ENCODE peak calls at places on chromosome 19, in nine cellular contexts. One of them, this sample, is unnamed. For H3K4me1 and H3K36me3, the result is how much of the 10 kb centered on the place peaks cover.

GRCh38 chr19:13920940-13921744 is 15.1 kb downstream of the CC2D1A start:
- DNase-seq in stomach: no peak
- DNase-seq in H1: peak
- DNase-seq in heart left ventricle: no peak
- DNase-seq in tibial nerve: peak
- DNase-seq in transverse colon: no peak
- DNase-seq in IMR-90: peak
- DNase-seq in upper lobe of left lung: peak
- DNase-seq in breast epithelium: no peak
- DNase-seq in this sample: no peak

GRCh38 chr19:28018499-28018898 is 1194.5 kb downstream of the UQCRFS1 start:
- DNase-seq in stomach: no peak
- DNase-seq in H1: no peak
- DNase-seq in heart left ventricle: no peak
- DNase-seq in tibial nerve: no peak
- DNase-seq in transverse colon: no peak
- DNase-seq in IMR-90: no peak
- DNase-seq in upper lobe of left lung: no peak
- DNase-seq in breast epithelium: no peak
- DNase-seq in this sample: no peak

GRCh38 chr19:9720541-9720940 is 45.6 kb upstream of the ZNF562 start:
- DNase-seq in stomach: no peak
- DNase-seq in H1: no peak
- DNase-seq in heart left ventricle: no peak
- DNase-seq in tibial nerve: no peak
- DNase-seq in transverse colon: no peak
- DNase-seq in IMR-90: no peak
- DNase-seq in upper lobe of left lung: no peak
- DNase-seq in breast epithelium: no peak
- DNase-seq in this sample: no peak

GRCh38 chr19:46416077-46416709 is 2.8 kb upstream of the CCDC8 start:
- DNase-seq in stomach: peak
- DNase-seq in H1: peak
- DNase-seq in heart left ventricle: peak
- DNase-seq in tibial nerve: peak
- DNase-seq in transverse colon: peak
- DNase-seq in IMR-90: peak
- DNase-seq in upper lobe of left lung: peak
- DNase-seq in breast epithelium: peak
- DNase-seq in this sample: peak

GRCh38 chr19:27392027-27392632 is 1820.8 kb downstream of the UQCRFS1 start:
- DNase-seq in stomach: peak
- DNase-seq in H1: no peak
- DNase-seq in heart left ventricle: peak
- DNase-seq in tibial nerve: no peak
- DNase-seq in transverse colon: no peak
- DNase-seq in IMR-90: no peak
- DNase-seq in upper lobe of left lung: no peak
- DNase-seq in breast epithelium: no peak
- DNase-seq in this sample: peak

GRCh38 chr19:35279374-35279773 is 3.0 kb upstream of the HAMP start:
- DNase-seq in stomach: no peak
- DNase-seq in H1: no peak
- DNase-seq in heart left ventricle: no peak
- DNase-seq in tibial nerve: no peak
- DNase-seq in transverse colon: no peak
- DNase-seq in IMR-90: no peak
- DNase-seq in upper lobe of left lung: no peak
- DNase-seq in breast epithelium: no peak
- DNase-seq in this sample: no peak

GRCh38 chr19:13993554-13994308 is 12.4 kb downstream of the RFX1 start:
- DNase-seq in stomach: no peak
- DNase-seq in H1: no peak
- DNase-seq in heart left ventricle: no peak
- DNase-seq in tibial nerve: no peak
- DNase-seq in transverse colon: no peak
- DNase-seq in IMR-90: no peak
- DNase-seq in upper lobe of left lung: no peak
- DNase-seq in breast epithelium: no peak
- DNase-seq in this sample: no peak

GRCh38 chr19:15633122-15633521 is 7.6 kb upstream of the CYP4F3 start:
- DNase-seq in stomach: no peak
- DNase-seq in H1: no peak
- DNase-seq in heart left ventricle: no peak
- DNase-seq in tibial nerve: no peak
- DNase-seq in transverse colon: no peak
- DNase-seq in IMR-90: no peak
- DNase-seq in upper lobe of left lung: no peak
- DNase-seq in breast epithelium: no peak
- DNase-seq in this sample: no peak

GRCh38 chr19:14502334-14503092 is 6.6 kb upstream of the GIPC1 start:
- DNase-seq in stomach: no peak
- DNase-seq in H1: no peak
- DNase-seq in heart left ventricle: no peak
- DNase-seq in tibial nerve: no peak
- DNase-seq in transverse colon: no peak
- DNase-seq in IMR-90: no peak
- DNase-seq in upper lobe of left lung: peak
- DNase-seq in breast epithelium: no peak
- DNase-seq in this sample: no peak

GRCh38 chr19:38004505-38005223 is 97.7 kb downstream of the SIPA1L3 start:
- DNase-seq in stomach: peak
- DNase-seq in H1: peak
- DNase-seq in heart left ventricle: peak
- DNase-seq in tibial nerve: peak
- DNase-seq in transverse colon: peak
- DNase-seq in IMR-90: peak
- DNase-seq in upper lobe of left lung: peak
- DNase-seq in breast epithelium: peak
- DNase-seq in this sample: no peak

GRCh38 chr19:18452386-18452785 is 14.5 kb upstream of the ISYNA1 start:
- DNase-seq in stomach: no peak
- DNase-seq in H1: no peak
- DNase-seq in heart left ventricle: no peak
- DNase-seq in tibial nerve: no peak
- DNase-seq in transverse colon: no peak
- DNase-seq in IMR-90: no peak
- DNase-seq in upper lobe of left lung: no peak
- DNase-seq in breast epithelium: no peak
- DNase-seq in this sample: no peak

GRCh38 chr19:55116232-55117062 is 990 bp downstream of the PPP1R12C start:
- DNase-seq in stomach: peak
- DNase-seq in H1: peak
- DNase-seq in heart left ventricle: peak
- DNase-seq in tibial nerve: peak
- DNase-seq in transverse colon: peak
- DNase-seq in IMR-90: peak
- DNase-seq in upper lobe of left lung: peak
- DNase-seq in breast epithelium: no peak
- DNase-seq in this sample: peak

GRCh38 chr19:28472843-28473242 is 740.1 kb downstream of the UQCRFS1 start:
- DNase-seq in stomach: peak
- DNase-seq in H1: no peak
- DNase-seq in heart left ventricle: peak
- DNase-seq in tibial nerve: peak
- DNase-seq in transverse colon: peak
- DNase-seq in IMR-90: no peak
- DNase-seq in upper lobe of left lung: peak
- DNase-seq in breast epithelium: no peak
- DNase-seq in this sample: peak

GRCh38 chr19:11399667-11400066 is 15.6 kb upstream of the EPOR start:
- DNase-seq in stomach: no peak
- DNase-seq in H1: no peak
- DNase-seq in heart left ventricle: no peak
- DNase-seq in tibial nerve: no peak
- DNase-seq in transverse colon: no peak
- DNase-seq in IMR-90: no peak
- DNase-seq in upper lobe of left lung: no peak
- DNase-seq in breast epithelium: no peak
- DNase-seq in this sample: no peak

GRCh38 chr19:51573331-51573730 is 2.2 kb downstream of the ZNF175 start:
- DNase-seq in stomach: no peak
- DNase-seq in H1: no peak
- DNase-seq in heart left ventricle: no peak
- DNase-seq in tibial nerve: no peak
- DNase-seq in transverse colon: no peak
- DNase-seq in IMR-90: peak
- DNase-seq in upper lobe of left lung: no peak
- DNase-seq in breast epithelium: no peak
- DNase-seq in this sample: no peak

GRCh38 chr19:51571599-51571998 is 516 bp downstream of the ZNF175 start:
- DNase-seq in stomach: no peak
- DNase-seq in H1: no peak
- DNase-seq in heart left ventricle: no peak
- DNase-seq in tibial nerve: no peak
- DNase-seq in transverse colon: no peak
- DNase-seq in IMR-90: peak
- DNase-seq in upper lobe of left lung: no peak
- DNase-seq in breast epithelium: no peak
- DNase-seq in this sample: no peak

GRCh38 chr19:51572908-51573307 is 1.8 kb downstream of the ZNF175 start:
- DNase-seq in stomach: no peak
- DNase-seq in H1: no peak
- DNase-seq in heart left ventricle: no peak
- DNase-seq in tibial nerve: no peak
- DNase-seq in transverse colon: no peak
- DNase-seq in IMR-90: peak
- DNase-seq in upper lobe of left lung: no peak
- DNase-seq in breast epithelium: no peak
- DNase-seq in this sample: no peak

GRCh38 chr19:51572415-51572814 is 1.3 kb downstream of the ZNF175 start:
- DNase-seq in stomach: no peak
- DNase-seq in H1: no peak
- DNase-seq in heart left ventricle: no peak
- DNase-seq in tibial nerve: no peak
- DNase-seq in transverse colon: no peak
- DNase-seq in IMR-90: peak
- DNase-seq in upper lobe of left lung: no peak
- DNase-seq in breast epithelium: no peak
- DNase-seq in this sample: no peak

GRCh38 chr19:51570962-51571575 is at the start of gene ZNF175:
- DNase-seq in stomach: peak
- DNase-seq in H1: peak
- DNase-seq in heart left ventricle: peak
- DNase-seq in tibial nerve: peak
- DNase-seq in transverse colon: peak
- DNase-seq in IMR-90: peak
- DNase-seq in upper lobe of left lung: peak
- DNase-seq in breast epithelium: peak
- DNase-seq in this sample: peak
- TF ChIP-seq POLR2A in stomach: no peak
- TF ChIP-seq POLR2A in H1: peak
- TF ChIP-seq POLR2A in heart left ventricle: no peak
- TF ChIP-seq POLR2A in tibial nerve: no peak
- TF ChIP-seq POLR2A in transverse colon: no peak
- TF ChIP-seq POLR2A in IMR-90: peak
- TF ChIP-seq POLR2A in upper lobe of left lung: peak
- TF ChIP-seq POLR2A in breast epithelium: no peak
- TF ChIP-seq POLR2A in this sample: no peak

GRCh38 chr19:6087074-6087506 is 23.2 kb downstream of the RFX2 start:
- DNase-seq in stomach: no peak
- DNase-seq in H1: no peak
- DNase-seq in heart left ventricle: no peak
- DNase-seq in tibial nerve: no peak
- DNase-seq in transverse colon: peak
- DNase-seq in IMR-90: no peak
- DNase-seq in upper lobe of left lung: no peak
- DNase-seq in breast epithelium: no peak
- DNase-seq in this sample: no peak
- H3K4me1 ChIP-seq in stomach: under half
- H3K4me1 ChIP-seq in H1: under half
- H3K4me1 ChIP-seq in heart left ventricle: under half
- H3K4me1 ChIP-seq in tibial nerve: under half
- H3K4me1 ChIP-seq in transverse colon: under half
- H3K4me1 ChIP-seq in IMR-90: under half
- H3K4me1 ChIP-seq in upper lobe of left lung: under half
- H3K4me1 ChIP-seq in breast epithelium: under half
- H3K4me1 ChIP-seq in this sample: under half

GRCh38 chr19:2226840-2227360 is 9.2 kb downstream of the PLEKHJ1 start:
- DNase-seq in stomach: no peak
- DNase-seq in H1: no peak
- DNase-seq in heart left ventricle: no peak
- DNase-seq in tibial nerve: no peak
- DNase-seq in transverse colon: no peak
- DNase-seq in IMR-90: no peak
- DNase-seq in upper lobe of left lung: no peak
- DNase-seq in breast epithelium: no peak
- DNase-seq in this sample: no peak
- H3K36me3 ChIP-seq in stomach: half or more
- H3K36me3 ChIP-seq in H1: half or more
- H3K36me3 ChIP-seq in heart left ventricle: half or more
- H3K36me3 ChIP-seq in tibial nerve: under half
- H3K36me3 ChIP-seq in transverse colon: under half
- H3K36me3 ChIP-seq in IMR-90: half or more
- H3K36me3 ChIP-seq in upper lobe of left lung: under half
- H3K36me3 ChIP-seq in breast epithelium: under half
- H3K36me3 ChIP-seq in this sample: half or more

DNA sequence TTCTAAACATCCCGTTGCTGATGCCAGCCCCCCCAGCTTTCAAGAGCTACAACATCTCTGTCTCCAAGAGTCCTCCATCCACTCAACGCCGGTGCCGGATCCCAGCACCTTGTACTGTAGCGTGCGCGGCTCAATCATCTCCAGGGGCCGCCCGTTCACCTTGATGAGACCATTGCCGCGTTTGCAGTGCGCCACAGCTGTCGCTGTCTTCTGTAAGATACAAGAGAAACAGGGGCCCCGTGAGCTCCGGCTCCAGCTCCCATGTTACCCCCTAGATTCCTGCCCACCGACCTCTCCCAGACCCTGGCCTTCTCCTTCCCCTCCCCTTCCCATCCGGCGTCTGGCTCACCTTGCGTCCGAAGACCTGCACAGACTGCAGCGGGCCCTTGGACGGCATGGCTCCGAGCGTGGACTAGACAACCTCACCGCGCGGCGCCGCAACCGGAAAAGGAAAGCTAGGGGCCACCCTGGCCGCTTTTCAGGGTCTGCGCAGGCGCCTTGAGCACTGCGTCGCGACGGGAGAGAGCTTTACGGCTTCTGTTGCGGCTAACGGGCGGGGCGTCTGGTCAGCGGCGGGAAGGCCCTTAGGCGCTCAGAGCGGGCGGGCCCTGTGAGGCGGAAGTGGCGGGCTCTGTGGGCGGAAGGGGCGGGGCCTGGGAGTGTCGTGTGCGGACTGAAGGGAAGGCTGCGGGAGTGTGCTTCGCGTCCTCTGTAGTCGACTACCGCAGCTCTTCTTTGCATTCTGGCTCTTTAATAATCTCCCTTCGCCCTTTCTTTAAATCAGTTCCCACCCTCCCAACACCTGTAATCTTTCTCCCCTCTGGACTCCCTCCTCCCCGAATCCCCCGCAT is at the start of gene RPS16:
- DNase-seq in stomach: peak
- DNase-seq in H1: peak
- DNase-seq in heart left ventricle: peak
- DNase-seq in tibial nerve: peak
- DNase-seq in transverse colon: peak
- DNase-seq in IMR-90: peak
- DNase-seq in upper lobe of left lung: peak
- DNase-seq in breast epithelium: peak
- DNase-seq in this sample: peak
- TF ChIP-seq POLR2A in stomach: no peak
- TF ChIP-seq POLR2A in H1: peak
- TF ChIP-seq POLR2A in heart left ventricle: peak
- TF ChIP-seq POLR2A in tibial nerve: peak
- TF ChIP-seq POLR2A in transverse colon: peak
- TF ChIP-seq POLR2A in IMR-90: peak
- TF ChIP-seq POLR2A in upper lobe of left lung: peak
- TF ChIP-seq POLR2A in breast epithelium: peak
- TF ChIP-seq POLR2A in this sample: peak

This sample was measured in spleen.